ENCODE peak calls at places on chromosomes 3 and 15, in eight cellular contexts. One of them, this sample, is unnamed.

GRCh38 chr3:53180305-53181023 is 19.5 kb downstream of the PRKCD start:
- DNase-seq in stomach: no peak
- DNase-seq in sigmoid colon: no peak
- DNase-seq in neural progenitor cell: no peak
- DNase-seq in GM23338: no peak
- DNase-seq in pancreas: no peak
- DNase-seq in lower lobe of right lung: peak
- DNase-seq in IMR-90: no peak
- DNase-seq in this sample: no peak

GRCh38 chr3:177529716-177530335 is 332.5 kb upstream of the TBL1XR1 start:
- DNase-seq in neural progenitor cell: no peak
- DNase-seq in sigmoid colon: no peak
- DNase-seq in IMR-90: peak
- DNase-seq in pancreas: no peak
- DNase-seq in GM23338: no peak
- DNase-seq in stomach: no peak
- DNase-seq in lower lobe of right lung: no peak
- DNase-seq in this sample: no peak

GRCh38 chr3:147793841-147794240 is 384.7 kb downstream of the ZIC1 start:
- DNase-seq in pancreas: no peak
- DNase-seq in stomach: no peak
- DNase-seq in sigmoid colon: no peak
- DNase-seq in IMR-90: no peak
- DNase-seq in neural progenitor cell: no peak
- DNase-seq in lower lobe of right lung: no peak
- DNase-seq in GM23338: no peak
- DNase-seq in this sample: no peak

GRCh38 chr15:76501726-76502125 is 165.2 kb downstream of the ISL2 start:
- DNase-seq in sigmoid colon: no peak
- DNase-seq in neural progenitor cell: no peak
- DNase-seq in IMR-90: peak
- DNase-seq in lower lobe of right lung: no peak
- DNase-seq in stomach: no peak
- DNase-seq in GM23338: no peak
- DNase-seq in pancreas: no peak
- DNase-seq in this sample: no peak

GRCh38 chr3:187966636-187967035 is 187.3 kb upstream of the LPP start:
- DNase-seq in IMR-90: no peak
- DNase-seq in GM23338: no peak
- DNase-seq in sigmoid colon: no peak
- DNase-seq in stomach: no peak
- DNase-seq in pancreas: no peak
- DNase-seq in lower lobe of right lung: no peak
- DNase-seq in neural progenitor cell: no peak
- DNase-seq in this sample: no peak

GRCh38 chr3:170690133-170690981 is 104.5 kb upstream of the SLC7A14 start:
- DNase-seq in sigmoid colon: peak
- DNase-seq in IMR-90: peak
- DNase-seq in neural progenitor cell: peak
- DNase-seq in stomach: peak
- DNase-seq in GM23338: peak
- DNase-seq in pancreas: peak
- DNase-seq in lower lobe of right lung: peak
- DNase-seq in this sample: no peak

GRCh38 chr15:48425051-48425450 is 93.8 kb downstream of the DUT start:
- DNase-seq in neural progenitor cell: no peak
- DNase-seq in GM23338: no peak
- DNase-seq in stomach: no peak
- DNase-seq in IMR-90: no peak
- DNase-seq in pancreas: no peak
- DNase-seq in lower lobe of right lung: no peak
- DNase-seq in sigmoid colon: no peak
- DNase-seq in this sample: no peak

GRCh38 chr3:194339356-194339755 is 11.8 kb downstream of the CPN2 start:
- DNase-seq in lower lobe of right lung: no peak
- DNase-seq in pancreas: no peak
- DNase-seq in IMR-90: no peak
- DNase-seq in stomach: no peak
- DNase-seq in neural progenitor cell: peak
- DNase-seq in sigmoid colon: no peak
- DNase-seq in GM23338: peak
- DNase-seq in this sample: no peak

GRCh38 chr3:9185701-9186100 is 63.7 kb downstream of the SRGAP3 start:
- DNase-seq in stomach: no peak
- DNase-seq in neural progenitor cell: no peak
- DNase-seq in GM23338: no peak
- DNase-seq in pancreas: no peak
- DNase-seq in lower lobe of right lung: no peak
- DNase-seq in IMR-90: no peak
- DNase-seq in sigmoid colon: peak
- DNase-seq in this sample: no peak

GRCh38 chr3:172625404-172625803 is 85.5 kb downstream of the NCEH1 start:
- DNase-seq in IMR-90: peak
- DNase-seq in lower lobe of right lung: no peak
- DNase-seq in pancreas: no peak
- DNase-seq in GM23338: no peak
- DNase-seq in sigmoid colon: no peak
- DNase-seq in stomach: no peak
- DNase-seq in neural progenitor cell: no peak
- DNase-seq in this sample: no peak

GRCh38 chr3:39279745-39280517 is at the start of gene CX3CR1:
- DNase-seq in GM23338: no peak
- DNase-seq in lower lobe of right lung: no peak
- DNase-seq in neural progenitor cell: no peak
- DNase-seq in sigmoid colon: no peak
- DNase-seq in stomach: no peak
- DNase-seq in IMR-90: no peak
- DNase-seq in pancreas: no peak
- DNase-seq in this sample: no peak

GRCh38 chr15:81196576-81197254 is at the start of gene IL16:
- DNase-seq in IMR-90: no peak
- DNase-seq in lower lobe of right lung: no peak
- DNase-seq in pancreas: no peak
- DNase-seq in neural progenitor cell: no peak
- DNase-seq in GM23338: no peak
- DNase-seq in sigmoid colon: no peak
- DNase-seq in stomach: no peak
- DNase-seq in this sample: no peak

GRCh38 chr3:51706788-51707731 is at the start of gene GRM2:
- DNase-seq in GM23338: peak
- DNase-seq in stomach: peak
- DNase-seq in pancreas: peak
- DNase-seq in sigmoid colon: peak
- DNase-seq in lower lobe of right lung: peak
- DNase-seq in neural progenitor cell: peak
- DNase-seq in IMR-90: peak
- DNase-seq in this sample: peak

GRCh38 chr3:126998320-126998719 is 15.4 kb downstream of the PLXNA1 start:
- DNase-seq in lower lobe of right lung: no peak
- DNase-seq in stomach: no peak
- DNase-seq in pancreas: no peak
- DNase-seq in neural progenitor cell: no peak
- DNase-seq in GM23338: no peak
- DNase-seq in IMR-90: no peak
- DNase-seq in sigmoid colon: no peak
- DNase-seq in this sample: no peak

GRCh38 chr3:16240229-16241023 is 24.3 kb downstream of the DPH3 start:
- DNase-seq in GM23338: no peak
- DNase-seq in lower lobe of right lung: no peak
- DNase-seq in pancreas: no peak
- DNase-seq in stomach: no peak
- DNase-seq in IMR-90: peak
- DNase-seq in sigmoid colon: no peak
- DNase-seq in neural progenitor cell: no peak
- DNase-seq in this sample: peak

GRCh38 chr3:57079221-57079831 is 18.9 kb downstream of the SPATA12 start:
- DNase-seq in stomach: peak
- DNase-seq in pancreas: peak
- DNase-seq in sigmoid colon: peak
- DNase-seq in lower lobe of right lung: peak
- DNase-seq in IMR-90: no peak
- DNase-seq in GM23338: peak
- DNase-seq in neural progenitor cell: peak
- DNase-seq in this sample: no peak

GRCh38 chr3:125374501-125374995 is 577 bp downstream of the ZNF148 start:
- DNase-seq in lower lobe of right lung: peak
- DNase-seq in neural progenitor cell: peak
- DNase-seq in IMR-90: peak
- DNase-seq in stomach: peak
- DNase-seq in GM23338: peak
- DNase-seq in sigmoid colon: no peak
- DNase-seq in pancreas: peak
- DNase-seq in this sample: no peak

GRCh38 chr15:60690350-60690961 is 211.5 kb upstream of the ICE2 start:
- DNase-seq in GM23338: no peak
- DNase-seq in lower lobe of right lung: no peak
- DNase-seq in neural progenitor cell: no peak
- DNase-seq in pancreas: no peak
- DNase-seq in IMR-90: no peak
- DNase-seq in stomach: no peak
- DNase-seq in sigmoid colon: no peak
- DNase-seq in this sample: no peak

GRCh38 chr3:32438596-32439344 is 47.1 kb downstream of the CMTM7 start:
- DNase-seq in pancreas: no peak
- DNase-seq in lower lobe of right lung: no peak
- DNase-seq in neural progenitor cell: no peak
- DNase-seq in stomach: no peak
- DNase-seq in GM23338: no peak
- DNase-seq in IMR-90: no peak
- DNase-seq in sigmoid colon: no peak
- DNase-seq in this sample: no peak

GRCh38 chr15:68733666-68734065 is 87.0 kb downstream of the ANP32A start:
- DNase-seq in GM23338: no peak
- DNase-seq in lower lobe of right lung: no peak
- DNase-seq in stomach: no peak
- DNase-seq in pancreas: no peak
- DNase-seq in sigmoid colon: peak
- DNase-seq in IMR-90: no peak
- DNase-seq in neural progenitor cell: no peak
- DNase-seq in this sample: no peak

GRCh38 chr3:118907909-118908308 is 126.7 kb downstream of the IGSF11 start:
- DNase-seq in sigmoid colon: no peak
- DNase-seq in GM23338: peak
- DNase-seq in pancreas: no peak
- DNase-seq in lower lobe of right lung: no peak
- DNase-seq in IMR-90: no peak
- DNase-seq in stomach: no peak
- DNase-seq in neural progenitor cell: no peak
- DNase-seq in this sample: no peak

GRCh38 chr15:58229297-58229768 is 91.2 kb downstream of the AQP9 start:
- DNase-seq in GM23338: peak
- DNase-seq in stomach: no peak
- DNase-seq in lower lobe of right lung: no peak
- DNase-seq in pancreas: no peak
- DNase-seq in IMR-90: peak
- DNase-seq in neural progenitor cell: peak
- DNase-seq in sigmoid colon: no peak
- DNase-seq in this sample: no peak
- H3K4me3 ChIP-seq in GM23338: no peak
- H3K4me3 ChIP-seq in stomach: no peak
- H3K4me3 ChIP-seq in lower lobe of right lung: no peak
- H3K4me3 ChIP-seq in pancreas: no peak
- H3K4me3 ChIP-seq in IMR-90: no peak
- H3K4me3 ChIP-seq in neural progenitor cell: peak
- H3K4me3 ChIP-seq in sigmoid colon: no peak
- H3K4me3 ChIP-seq in this sample: no peak

GRCh38 chr3:12816521-12817340 is 20.3 kb downstream of the CAND2 start:
- DNase-seq in pancreas: no peak
- DNase-seq in neural progenitor cell: no peak
- DNase-seq in sigmoid colon: no peak
- DNase-seq in GM23338: no peak
- DNase-seq in IMR-90: no peak
- DNase-seq in lower lobe of right lung: no peak
- DNase-seq in stomach: no peak
- DNase-seq in this sample: no peak

GRCh38 chr3:12813967-12814366 is 17.5 kb downstream of the CAND2 start:
- DNase-seq in lower lobe of right lung: no peak
- DNase-seq in stomach: no peak
- DNase-seq in neural progenitor cell: no peak
- DNase-seq in sigmoid colon: no peak
- DNase-seq in GM23338: no peak
- DNase-seq in pancreas: no peak
- DNase-seq in IMR-90: no peak
- DNase-seq in this sample: no peak

GRCh38 chr3:12817341-12817705 is 20.8 kb downstream of the CAND2 start:
- DNase-seq in GM23338: no peak
- DNase-seq in IMR-90: no peak
- DNase-seq in stomach: no peak
- DNase-seq in sigmoid colon: no peak
- DNase-seq in neural progenitor cell: no peak
- DNase-seq in lower lobe of right lung: no peak
- DNase-seq in pancreas: no peak
- DNase-seq in this sample: no peak

GRCh38 chr3:12815078-12815477 is 18.6 kb downstream of the CAND2 start:
- DNase-seq in pancreas: no peak
- DNase-seq in sigmoid colon: no peak
- DNase-seq in neural progenitor cell: no peak
- DNase-seq in lower lobe of right lung: no peak
- DNase-seq in IMR-90: no peak
- DNase-seq in stomach: no peak
- DNase-seq in GM23338: no peak
- DNase-seq in this sample: no peak

DNA sequence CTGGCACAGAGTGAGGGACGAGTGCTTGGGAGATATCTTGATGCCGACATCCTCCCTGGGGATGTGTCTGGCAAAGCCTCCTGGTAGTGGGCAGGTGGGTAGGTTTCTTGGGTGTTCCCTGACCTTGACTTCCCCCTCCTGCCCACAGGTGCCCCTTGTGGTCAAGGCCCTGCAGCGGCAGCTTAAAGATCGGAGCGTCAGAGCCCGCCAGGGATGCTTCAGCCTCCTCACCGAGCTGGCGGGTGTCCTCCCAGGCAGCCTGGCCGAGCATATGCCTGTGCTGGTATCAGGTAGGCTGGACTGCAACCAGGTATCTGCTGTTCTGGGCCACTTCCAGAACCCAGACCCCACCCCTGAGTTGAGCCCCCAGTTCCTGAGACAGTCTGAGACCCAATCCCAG is 19.2 kb downstream of the CAND2 start:
- DNase-seq in neural progenitor cell: no peak
- DNase-seq in IMR-90: no peak
- DNase-seq in sigmoid colon: no peak
- DNase-seq in GM23338: peak
- DNase-seq in pancreas: no peak
- DNase-seq in stomach: no peak
- DNase-seq in lower lobe of right lung: no peak
- DNase-seq in this sample: no peak
- TF ChIP-seq CTCF in neural progenitor cell: no peak
- TF ChIP-seq CTCF in IMR-90: no peak
- TF ChIP-seq CTCF in sigmoid colon: no peak
- TF ChIP-seq CTCF in GM23338: peak
- TF ChIP-seq CTCF in pancreas: no peak
- TF ChIP-seq CTCF in stomach: no peak
- TF ChIP-seq CTCF in lower lobe of right lung: no peak
- TF ChIP-seq CTCF in this sample: no peak

GRCh38 chr3:105965384-105965783 is 96.6 kb upstream of the CBLB start:
- DNase-seq in IMR-90: peak
- DNase-seq in sigmoid colon: no peak
- DNase-seq in pancreas: no peak
- DNase-seq in GM23338: no peak
- DNase-seq in neural progenitor cell: no peak
- DNase-seq in lower lobe of right lung: no peak
- DNase-seq in stomach: no peak
- DNase-seq in this sample: peak
- H3K4me3 ChIP-seq in IMR-90: no peak
- H3K4me3 ChIP-seq in sigmoid colon: no peak
- H3K4me3 ChIP-seq in pancreas: no peak
- H3K4me3 ChIP-seq in GM23338: no peak
- H3K4me3 ChIP-seq in neural progenitor cell: no peak
- H3K4me3 ChIP-seq in lower lobe of right lung: no peak
- H3K4me3 ChIP-seq in stomach: no peak
- H3K4me3 ChIP-seq in this sample: no peak

GRCh38 chr3:1082024-1082633 is 10.7 kb upstream of the CNTN6 start:
- DNase-seq in IMR-90: peak
- DNase-seq in neural progenitor cell: peak
- DNase-seq in lower lobe of right lung: no peak
- DNase-seq in stomach: peak
- DNase-seq in pancreas: peak
- DNase-seq in GM23338: peak
- DNase-seq in sigmoid colon: no peak
- DNase-seq in this sample: no peak
- TF ChIP-seq CTCF in IMR-90: peak
- TF ChIP-seq CTCF in neural progenitor cell: peak
- TF ChIP-seq CTCF in lower lobe of right lung: peak
- TF ChIP-seq CTCF in stomach: no peak
- TF ChIP-seq CTCF in pancreas: peak
- TF ChIP-seq CTCF in GM23338: peak
- TF ChIP-seq CTCF in sigmoid colon: peak
- TF ChIP-seq CTCF in this sample: no peak

This sample was measured in BJ.